ENCODE peak calls at places on chromosome 3, in seven cellular contexts. E, C, O, B, L, T and J are unnamed samples.

GRCh38 chr3:23330568-23330967 is 127.4 kb downstream of the UBE2E2 start:
- DNase-seq in E (no peak), C (no peak), O (no peak), B (no peak), L (no peak), T (no peak), J (no peak)

GRCh38 chr3:197376735-197377555 is 78.5 kb upstream of the DLG1 start:
- DNase-seq in E (no peak), C (no peak), O (no peak), B (no peak), L (peak), T (no peak), J (no peak)

GRCh38 chr3:71578045-71578730 is 5.3 kb downstream of the FOXP1 start:
- DNase-seq in E (no peak), C (peak), O (no peak), B (peak), L (no peak), T (no peak), J (no peak)

GRCh38 chr3:25511972-25512721 is 84.1 kb downstream of the RARB start:
- DNase-seq in E (no peak), C (no peak), O (no peak), B (no peak), L (no peak), T (no peak), J (no peak)

GRCh38 chr3:141280690-141281089 is 49.1 kb downstream of the PXYLP1 start:
- DNase-seq in E (no peak), C (no peak), O (no peak), B (no peak), L (no peak), T (no peak), J (no peak)

GRCh38 chr3:55180936-55181535 is 253.2 kb upstream of the LRTM1 start:
- DNase-seq in E (no peak), C (peak), O (no peak), B (peak), L (peak), T (no peak), J (no peak)

GRCh38 chr3:182027366-182027765 is 315.6 kb downstream of the SOX2 start:
- DNase-seq in E (no peak), C (no peak), O (no peak), B (no peak), L (no peak), T (no peak), J (no peak)

GRCh38 chr3:159675285-159675684 is 313.4 kb upstream of the IL12A start:
- DNase-seq in E (no peak), C (no peak), O (no peak), B (no peak), L (no peak), T (no peak), J (no peak)

GRCh38 chr3:155211266-155211665 is 82.2 kb downstream of the STRIT1 start:
- DNase-seq in E (no peak), C (no peak), O (no peak), B (no peak), L (no peak), T (no peak), J (no peak)

GRCh38 chr3:11989383-11990050 is 14.7 kb upstream of the SYN2 start:
- DNase-seq in E (no peak), C (no peak), O (no peak), B (no peak), L (no peak), T (no peak), J (no peak)

GRCh38 chr3:112640864-112641751 is at the start of gene CCDC80:
- DNase-seq in E (no peak), C (peak), O (no peak), B (peak), L (peak), T (no peak), J (no peak)

GRCh38 chr3:194054540-194054939 is 81.4 kb upstream of the HES1 start:
- DNase-seq in E (no peak), C (no peak), O (no peak), B (no peak), L (no peak), T (no peak), J (no peak)

GRCh38 chr3:124639406-124640237 is 90.6 kb upstream of the UMPS start:
- DNase-seq in E (no peak), C (no peak), O (no peak), B (no peak), L (no peak), T (no peak), J (no peak)

GRCh38 chr3:46208167-46208704 is at the start of gene CCR1:
- DNase-seq in E (peak), C (peak), O (no peak), B (peak), L (peak), T (no peak), J (peak)

GRCh38 chr3:196431193-196432136 is 762 bp downstream of the UBXN7 start:
- DNase-seq in E (no peak), C (peak), O (peak), B (peak), L (peak), T (no peak), J (peak)

GRCh38 chr3:39469945-39470344 is 2.5 kb downstream of the MOBP start:
- DNase-seq in E (no peak), C (no peak), O (no peak), B (no peak), L (no peak), T (no peak), J (no peak)

GRCh38 chr3:155281892-155282291 is 11.6 kb downstream of the STRIT1 start:
- DNase-seq in E (no peak), C (peak), O (no peak), B (peak), L (no peak), T (no peak), J (no peak)

GRCh38 chr3:43328653-43329052 is 42.3 kb downstream of the SNRK start:
- DNase-seq in E (no peak), C (no peak), O (no peak), B (no peak), L (no peak), T (no peak), J (no peak)